ENCODE peak calls at places on chromosome 20, in seven cellular contexts. O is HCT116, B is SK-N-SH, M is kidney, X is suprapubic skin, C is adipocyte, W is psoas muscle. I is an unnamed sample. For H3K36me3, the result is how much of the 10 kb centered on the place peaks cover.

GRCh38 chr20:4227085-4227821 is 211.9 kb upstream of the RNF24 start:
- DNase-seq in O (no peak), B (no peak), M (no peak), X (no peak), C (peak), W (no peak), I (no peak)

GRCh38 chr20:10929023-10929422 is 255.2 kb upstream of the JAG1 start:
- DNase-seq in O (no peak), B (no peak), M (no peak), X (no peak), C (peak), W (no peak), I (no peak)

GRCh38 chr20:1636621-1637020 is 16.8 kb upstream of the SIRPB1 start:
- DNase-seq in O (no peak), B (no peak), M (no peak), X (no peak), C (no peak), W (no peak), I (no peak)

GRCh38 chr20:20450461-20451027 is 82.6 kb downstream of the INSM1 start:
- DNase-seq in O (no peak), B (peak), M (no peak), X (no peak), C (no peak), W (no peak), I (no peak)

GRCh38 chr20:51326241-51326819 is 216.2 kb downstream of the NFATC2 start:
- DNase-seq in O (peak), B (peak), M (no peak), X (no peak), C (peak), W (no peak), I (peak)

GRCh38 chr20:38601216-38602184 is at the start of gene ARHGAP40:
- DNase-seq in O (peak), B (peak), M (peak), X (no peak), C (no peak), W (no peak), I (peak)

GRCh38 chr20:56249244-56249955 is 868 bp downstream of the MC3R start:
- DNase-seq in O (peak), B (peak), M (no peak), X (no peak), C (no peak), W (peak), I (peak)

GRCh38 chr20:51497542-51498467 is 44.7 kb downstream of the NFATC2 start:
- DNase-seq in O (no peak), B (no peak), M (no peak), X (peak), C (peak), W (peak), I (no peak)

GRCh38 chr20:19806806-19807691 is 49.0 kb downstream of the RIN2 start:
- DNase-seq in O (no peak), B (peak), M (no peak), X (no peak), C (peak), W (no peak), I (no peak)

GRCh38 chr20:2146080-2146867 is 44.6 kb downstream of the STK35 start:
- DNase-seq in O (no peak), B (no peak), M (peak), X (no peak), C (no peak), W (no peak), I (no peak)

GRCh38 chr20:62598761-62599194 is 43.5 kb upstream of the SLCO4A1 start:
- DNase-seq in O (peak), B (no peak), M (peak), X (no peak), C (no peak), W (peak), I (peak)

GRCh38 chr20:32929162-32929561 is 70.4 kb downstream of the EFCAB8 start:
- DNase-seq in O (no peak), B (no peak), M (no peak), X (no peak), C (no peak), W (no peak), I (no peak)

GRCh38 chr20:54138427-54138826 is 35.4 kb downstream of the CYP24A1 start:
- DNase-seq in O (no peak), B (no peak), M (no peak), X (no peak), C (no peak), W (no peak), I (no peak)

GRCh38 chr20:44516491-44516890 is 5.4 kb downstream of the SERINC3 start:
- DNase-seq in O (no peak), B (no peak), M (no peak), X (peak), C (no peak), W (peak), I (no peak)

GRCh38 chr20:45813006-45813340 is 529 bp downstream of the UBE2C start:
- DNase-seq in O (no peak), B (no peak), M (no peak), X (no peak), C (no peak), W (no peak), I (no peak)
- H3K36me3 ChIP-seq in O (half or more), B (under half), M (under half), X (under half), C (under half), W (under half), I (under half)

GRCh38 chr20:49281059-49281912 is 3.4 kb upstream of the ZNFX1 start:
- DNase-seq in O (no peak), B (no peak), M (no peak), X (no peak), C (no peak), W (no peak), I (peak)

GRCh38 chr20:49278817-49279676 is 1.2 kb upstream of the ZNFX1 start:
- DNase-seq in O (no peak), B (no peak), M (no peak), X (no peak), C (peak), W (no peak), I (peak)

GRCh38 chr20:49279677-49280462 is 2.0 kb upstream of the ZNFX1 start:
- DNase-seq in O (no peak), B (no peak), M (no peak), X (no peak), C (no peak), W (no peak), I (no peak)

GRCh38 chr20:49281913-49282467 is 4.1 kb upstream of the ZNFX1 start:
- DNase-seq in O (no peak), B (no peak), M (no peak), X (no peak), C (no peak), W (no peak), I (no peak)

GRCh38 chr20:49280463-49281058 is 2.7 kb upstream of the ZNFX1 start:
- DNase-seq in O (no peak), B (no peak), M (no peak), X (no peak), C (no peak), W (no peak), I (no peak)
- H3K36me3 ChIP-seq in O (half or more), B (half or more), M (half or more), X (half or more), C (half or more), W (under half), I (half or more)

GRCh38 chr20:6017880-6018279 is 36.0 kb downstream of the LRRN4 start:
- DNase-seq in O (no peak), B (no peak), M (no peak), X (no peak), C (no peak), W (no peak), I (no peak)
- H3K36me3 ChIP-seq in O (under half), B (under half), M (under half), X (under half), C (half or more), W (under half), I (under half)

GRCh38 chr20:58909585-58909984 is 57.1 kb downstream of the GNAS start:
- DNase-seq in O (no peak), B (no peak), M (no peak), X (no peak), C (no peak), W (no peak), I (peak)
- H3K36me3 ChIP-seq in O (half or more), B (half or more), M (under half), X (half or more), C (half or more), W (under half), I (under half)

GRCh38 chr20:64041781-64042771 is 6.1 kb downstream of the C20orf204 start:
- DNase-seq in O (no peak), B (no peak), M (no peak), X (no peak), C (no peak), W (no peak), I (no peak)

GRCh38 chr20:64039293-64040160 is 3.5 kb downstream of the C20orf204 start:
- DNase-seq in O (no peak), B (no peak), M (no peak), X (no peak), C (no peak), W (no peak), I (no peak)

GRCh38 chr20:64040231-64041039 is 4.5 kb downstream of the C20orf204 start:
- DNase-seq in O (no peak), B (no peak), M (peak), X (no peak), C (no peak), W (no peak), I (no peak)

GRCh38 chr20:64038579-64039292 is 2.8 kb downstream of the C20orf204 start:
- DNase-seq in O (peak), B (peak), M (peak), X (no peak), C (peak), W (peak), I (peak)

GRCh38 chr20:64041040-64041780 is 5.2 kb downstream of the C20orf204 start:
- DNase-seq in O (no peak), B (no peak), M (no peak), X (no peak), C (peak), W (no peak), I (no peak)
- H3K36me3 ChIP-seq in O (under half), B (under half), M (under half), X (under half), C (under half), W (under half), I (under half)

GRCh38 chr20:35328095-35328685 is 36.0 kb upstream of the FAM83C start:
- DNase-seq in O (no peak), B (no peak), M (no peak), X (no peak), C (no peak), W (no peak), I (no peak)
- H3K36me3 ChIP-seq in O (under half), B (under half), M (under half), X (under half), C (under half), W (under half), I (under half)

GRCh38 chr20:41165001-41165882 is 27.9 kb downstream of the PLCG1 start:
- DNase-seq in O (no peak), B (no peak), M (peak), X (no peak), C (no peak), W (no peak), I (no peak)
- H3K36me3 ChIP-seq in O (under half), B (half or more), M (half or more), X (half or more), C (half or more), W (under half), I (under half)

DNA sequence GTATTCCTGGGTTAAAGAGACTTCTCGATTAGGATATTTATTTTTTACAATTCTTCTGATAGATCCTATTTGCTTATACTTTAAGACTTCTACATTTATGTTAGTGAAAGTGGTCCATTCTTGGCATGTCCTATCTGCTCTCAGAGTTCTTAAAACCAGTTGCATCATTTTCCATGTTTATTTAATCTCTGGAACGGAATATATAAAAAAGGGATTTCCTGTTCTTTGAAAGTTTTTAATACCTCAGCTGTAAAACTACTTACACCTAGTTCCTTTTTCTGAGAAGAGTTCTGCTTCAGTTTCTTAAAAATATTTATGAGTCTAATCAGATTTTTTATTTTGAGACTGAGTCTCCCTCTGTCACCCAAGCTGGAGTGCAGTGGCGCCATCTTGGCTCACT is 18.0 kb upstream of the MYL9 start:
- DNase-seq in O (no peak), B (no peak), M (no peak), X (no peak), C (no peak), W (no peak), I (no peak)
- H3K36me3 ChIP-seq in O (under half), B (under half), M (under half), X (half or more), C (half or more), W (under half), I (under half)